ENCODE peak calls at places on chromosomes 13 and 19, in six cellular contexts. V is tibial nerve, T is uterus, C is Peyer's patch, I is adrenal gland, J is suprapubic skin. D is an unnamed sample. For H3K36me3, the result is how much of the 10 kb centered on the place peaks cover.

GRCh38 chr13:20713014-20713376 is 9.5 kb downstream of the IL17D start:
- DNase-seq in V (no peak), T (no peak), C (no peak), I (no peak), J (peak), D (no peak)

GRCh38 chr13:47170971-47171370 is 274.1 kb upstream of the HTR2A start:
- DNase-seq in V (no peak), T (no peak), C (no peak), I (no peak), J (no peak), D (no peak)

GRCh38 chr13:98751397-98752110 is 918 bp downstream of the SLC15A1 start:
- DNase-seq in V (no peak), T (no peak), C (peak), I (peak), J (no peak), D (no peak)

GRCh38 chr19:15563325-15563794 is 51.7 kb upstream of the CYP4F8 start:
- DNase-seq in V (no peak), T (no peak), C (peak), I (peak), J (no peak), D (no peak)

GRCh38 chr13:103772576-103772975 is 706.4 kb upstream of the SLC10A2 start:
- DNase-seq in V (no peak), T (no peak), C (no peak), I (no peak), J (no peak), D (no peak)

GRCh38 chr13:60571571-60571970 is 174.6 kb downstream of the TDRD3 start:
- DNase-seq in V (no peak), T (no peak), C (no peak), I (no peak), J (no peak), D (no peak)

GRCh38 chr19:34173145-34173956 is 1.0 kb downstream of the LSM14A start:
- DNase-seq in V (peak), T (peak), C (peak), I (peak), J (no peak), D (no peak)

GRCh38 chr19:44726465-44726864 is 22.0 kb upstream of the BCL3 start:
- DNase-seq in V (no peak), T (no peak), C (no peak), I (no peak), J (no peak), D (no peak)

GRCh38 chr13:30569901-30570576 is 47.7 kb upstream of the USPL1 start:
- DNase-seq in V (no peak), T (peak), C (no peak), I (peak), J (no peak), D (no peak)

GRCh38 chr13:44414771-44415170 is 41.1 kb downstream of the SERP2 start:
- DNase-seq in V (no peak), T (no peak), C (no peak), I (no peak), J (no peak), D (no peak)

GRCh38 chr13:36680918-36681317 is 7.1 kb downstream of the SERTM1 start:
- DNase-seq in V (no peak), T (no peak), C (no peak), I (no peak), J (no peak), D (no peak)

DNA sequence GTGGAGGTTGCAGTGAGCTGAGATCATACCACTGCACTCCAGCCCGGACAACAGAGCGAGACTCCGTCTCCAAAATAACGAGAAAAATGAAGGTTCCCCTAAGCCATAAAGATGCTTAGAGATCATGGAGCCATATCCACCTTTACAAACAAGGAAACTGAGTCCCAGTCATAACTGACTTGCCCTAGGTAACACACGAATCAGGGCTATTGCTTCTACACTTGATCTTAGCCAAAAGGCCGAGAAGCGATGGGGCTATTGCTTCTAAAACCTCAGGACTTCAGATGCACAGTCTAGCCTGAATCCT is 3.2 kb downstream of the DBP start:
- DNase-seq in V (no peak), T (no peak), C (no peak), I (no peak), J (no peak), D (no peak)
- TF ChIP-seq POLR2A in V (no peak), T (no peak), C (no peak), I (no peak), J (no peak), D (no peak)

DNA sequence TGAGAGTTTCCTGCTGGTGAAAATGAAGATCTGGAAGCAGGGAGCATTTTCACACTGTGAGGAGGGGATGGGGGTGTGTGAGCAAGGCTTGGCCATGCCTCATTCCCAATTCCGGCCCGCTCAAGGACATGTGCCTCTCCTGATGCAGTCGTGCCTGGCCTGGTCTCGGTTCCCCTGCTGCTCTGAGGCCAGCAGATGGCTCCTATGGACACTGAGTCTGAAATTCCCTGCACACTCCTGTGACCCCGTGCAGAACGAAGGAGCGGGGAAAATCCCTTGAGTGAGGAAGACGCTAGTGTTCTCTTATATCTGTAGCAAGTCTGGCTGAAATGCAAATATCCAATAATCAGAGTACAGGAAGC is 363 bp upstream of the ZNF763 start:
- DNase-seq in V (no peak), T (no peak), C (no peak), I (peak), J (no peak), D (no peak)
- H3K4me3 ChIP-seq in V (peak), T (peak), C (peak), I (no peak), J (peak), D (peak)

GRCh38 chr19:56162258-56162657 is 13.6 kb upstream of the GALP start:
- DNase-seq in V (no peak), T (no peak), C (no peak), I (no peak), J (no peak), D (no peak)
- H3K36me3 ChIP-seq in V (under half), T (under half), C (under half), I (under half), J (under half), D (under half)

DNA sequence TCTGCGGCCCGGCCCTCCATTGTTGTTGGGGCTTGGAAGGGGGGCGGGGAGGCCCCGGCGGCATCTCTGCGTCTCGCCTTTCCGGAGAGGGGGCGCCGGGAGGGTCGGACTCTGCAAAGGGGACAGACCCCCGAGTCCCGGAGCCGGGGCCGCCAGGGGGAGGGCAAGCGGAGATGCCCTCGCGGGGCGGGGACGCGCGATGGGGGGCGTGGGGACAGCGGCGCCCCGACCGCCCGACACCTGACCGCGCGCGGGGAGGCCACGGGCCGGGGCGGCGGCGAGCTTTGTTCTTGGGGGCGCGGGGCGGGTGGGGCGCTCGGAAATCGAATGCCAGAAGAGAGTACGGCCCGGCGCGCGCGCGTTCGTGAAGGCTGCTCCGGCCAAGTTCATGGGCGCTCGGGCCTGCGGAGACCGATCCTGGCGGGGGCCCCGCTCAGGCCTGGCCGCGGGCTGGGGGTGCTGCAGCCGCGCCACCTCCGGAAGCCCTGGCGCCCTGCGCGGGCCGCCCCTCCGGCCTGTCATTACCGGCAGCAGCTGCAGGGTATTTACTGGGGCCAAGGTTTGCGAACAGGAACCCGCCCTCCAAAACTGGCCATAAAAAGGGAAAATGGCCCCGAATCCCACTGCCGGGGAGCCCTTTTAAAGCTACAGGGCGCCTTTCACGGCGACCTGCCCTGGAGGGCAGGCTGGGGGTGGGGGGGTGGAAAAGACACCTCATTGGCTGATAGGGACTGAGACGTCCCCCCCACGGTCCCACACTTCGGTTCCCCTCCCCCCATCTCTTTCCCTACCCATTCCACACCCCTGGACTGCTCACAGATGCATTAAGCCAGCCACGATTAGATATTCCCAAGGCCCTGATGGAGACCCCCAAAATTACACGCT is 11.1 kb upstream of the NANOS3 start:
- DNase-seq in V (no peak), T (no peak), C (no peak), I (no peak), J (no peak), D (no peak)
- TF ChIP-seq POLR2A in V (no peak), T (peak), C (no peak), I (no peak), J (no peak), D (no peak)